ENCODE peak calls at places on chromosome 10, in eight cellular contexts. I, C, G, D, Q, E, P and H are unnamed samples.

GRCh38 chr10:102479651-102480050 is 22.9 kb downstream of the ACTR1A start:
- DNase-seq in C (no peak), Q (no peak), I (no peak), P (no peak), G (no peak), D (no peak), E (no peak), H (no peak)

GRCh38 chr10:114283535-114283934 is 44.5 kb downstream of the VWA2 start:
- DNase-seq in P (no peak), D (no peak), C (no peak), I (no peak), G (no peak), E (no peak), Q (no peak), H (no peak)

GRCh38 chr10:121392657-121393056 is 205.6 kb downstream of the FGFR2 start:
- DNase-seq in D (no peak), Q (no peak), G (no peak), I (no peak), C (no peak), P (no peak), E (no peak), H (no peak)

GRCh38 chr10:102358717-102359382 is 36.7 kb upstream of the NFKB2 start:
- DNase-seq in E (no peak), C (no peak), D (peak), P (peak), I (peak), Q (no peak), G (peak), H (no peak)

GRCh38 chr10:49293208-49293603 is 5.8 kb upstream of the C10orf71 start:
- DNase-seq in C (no peak), P (no peak), G (no peak), D (no peak), Q (no peak), I (no peak), E (no peak), H (no peak)

GRCh38 chr10:90846746-90847145 is 11.1 kb downstream of the HTR7 start:
- DNase-seq in E (no peak), G (peak), Q (no peak), P (no peak), I (peak), D (no peak), C (no peak), H (no peak)

GRCh38 chr10:48614481-48615383 is 9.9 kb upstream of the ARHGAP22 start:
- DNase-seq in G (peak), P (peak), Q (no peak), C (no peak), I (peak), D (no peak), E (peak), H (no peak)

GRCh38 chr10:1115262-1115955 is 59.2 kb downstream of the WDR37 start:
- DNase-seq in G (no peak), D (no peak), P (no peak), E (no peak), Q (no peak), I (no peak), C (no peak), H (no peak)

GRCh38 chr10:52488606-52489485 is 174.8 kb downstream of the DKK1 start:
- DNase-seq in P (peak), Q (no peak), C (peak), I (peak), G (peak), D (no peak), E (peak), H (peak)

GRCh38 chr10:35216303-35216905 is 89.8 kb downstream of the CREM start:
- DNase-seq in I (no peak), E (peak), G (peak), Q (no peak), C (no peak), P (no peak), D (peak), H (no peak)

GRCh38 chr10:63145782-63146181 is 12.7 kb downstream of the NRBF2 start:
- DNase-seq in Q (no peak), I (peak), G (peak), C (peak), P (no peak), E (peak), D (no peak), H (no peak)

GRCh38 chr10:69335063-69335587 is 56.8 kb downstream of the HK1 start:
- DNase-seq in G (no peak), I (no peak), D (peak), P (peak), E (peak), C (no peak), Q (no peak), H (no peak)